ENCODE peak calls at places on chromosomes 4 and X, in seven cellular contexts. One of them, this sample, is unnamed.

GRCh38 chrX:112120737-112121136 is 38.2 kb upstream of the TRPC5 start:
- ATAC-seq in heart right ventricle: no peak
- ATAC-seq in left cardiac atrium: no peak
- ATAC-seq in effector memory CD8-positive, alpha-beta T cell: no peak
- ATAC-seq in T-helper 17 cell: no peak
- ATAC-seq in naive thymus-derived CD8-positive, alpha-beta T cell: no peak
- ATAC-seq in CD4-positive, alpha-beta T cell: no peak
- ATAC-seq in this sample: no peak

GRCh38 chrX:318068-318738 is 393 bp downstream of the GTPBP6 start:
- ATAC-seq in heart right ventricle: peak
- ATAC-seq in left cardiac atrium: peak
- ATAC-seq in effector memory CD8-positive, alpha-beta T cell: peak
- ATAC-seq in T-helper 17 cell: peak
- ATAC-seq in naive thymus-derived CD8-positive, alpha-beta T cell: peak
- ATAC-seq in CD4-positive, alpha-beta T cell: peak
- ATAC-seq in this sample: peak

GRCh38 chrX:115562492-115562872 is 1.5 kb downstream of the PLS3 start:
- ATAC-seq in heart right ventricle: no peak
- ATAC-seq in left cardiac atrium: peak
- ATAC-seq in effector memory CD8-positive, alpha-beta T cell: no peak
- ATAC-seq in T-helper 17 cell: no peak
- ATAC-seq in naive thymus-derived CD8-positive, alpha-beta T cell: no peak
- ATAC-seq in CD4-positive, alpha-beta T cell: no peak
- ATAC-seq in this sample: no peak

GRCh38 chrX:40389555-40389954 is 191.2 kb upstream of the ATP6AP2 start:
- ATAC-seq in heart right ventricle: no peak
- ATAC-seq in left cardiac atrium: no peak
- ATAC-seq in effector memory CD8-positive, alpha-beta T cell: no peak
- ATAC-seq in T-helper 17 cell: no peak
- ATAC-seq in naive thymus-derived CD8-positive, alpha-beta T cell: no peak
- ATAC-seq in CD4-positive, alpha-beta T cell: no peak
- ATAC-seq in this sample: no peak

GRCh38 chr4:7161721-7162214 is 30.6 kb upstream of the SORCS2 start:
- ATAC-seq in heart right ventricle: peak
- ATAC-seq in left cardiac atrium: peak
- ATAC-seq in effector memory CD8-positive, alpha-beta T cell: no peak
- ATAC-seq in T-helper 17 cell: no peak
- ATAC-seq in naive thymus-derived CD8-positive, alpha-beta T cell: no peak
- ATAC-seq in CD4-positive, alpha-beta T cell: no peak
- ATAC-seq in this sample: no peak

GRCh38 chr4:4409416-4410115 is 22.7 kb downstream of the NSG1 start:
- ATAC-seq in heart right ventricle: no peak
- ATAC-seq in left cardiac atrium: no peak
- ATAC-seq in effector memory CD8-positive, alpha-beta T cell: no peak
- ATAC-seq in T-helper 17 cell: no peak
- ATAC-seq in naive thymus-derived CD8-positive, alpha-beta T cell: no peak
- ATAC-seq in CD4-positive, alpha-beta T cell: no peak
- ATAC-seq in this sample: no peak

GRCh38 chrX:129144172-129145038 is 378.9 kb downstream of the SMARCA1 start:
- ATAC-seq in heart right ventricle: no peak
- ATAC-seq in left cardiac atrium: no peak
- ATAC-seq in effector memory CD8-positive, alpha-beta T cell: no peak
- ATAC-seq in T-helper 17 cell: no peak
- ATAC-seq in naive thymus-derived CD8-positive, alpha-beta T cell: no peak
- ATAC-seq in CD4-positive, alpha-beta T cell: no peak
- ATAC-seq in this sample: no peak

GRCh38 chr4:168374772-168375523 is 56.4 kb upstream of the DDX60 start:
- ATAC-seq in heart right ventricle: no peak
- ATAC-seq in left cardiac atrium: no peak
- ATAC-seq in effector memory CD8-positive, alpha-beta T cell: no peak
- ATAC-seq in T-helper 17 cell: no peak
- ATAC-seq in naive thymus-derived CD8-positive, alpha-beta T cell: no peak
- ATAC-seq in CD4-positive, alpha-beta T cell: no peak
- ATAC-seq in this sample: no peak

GRCh38 chr4:186823989-186824388 is 100.3 kb upstream of the FAT1 start:
- ATAC-seq in heart right ventricle: no peak
- ATAC-seq in left cardiac atrium: no peak
- ATAC-seq in effector memory CD8-positive, alpha-beta T cell: no peak
- ATAC-seq in T-helper 17 cell: no peak
- ATAC-seq in naive thymus-derived CD8-positive, alpha-beta T cell: no peak
- ATAC-seq in CD4-positive, alpha-beta T cell: no peak
- ATAC-seq in this sample: no peak

This sample was measured in gastroesophageal sphincter.